ENCODE peak calls at places on chromosomes 2 and 18, in six cellular contexts. One of them, this sample, is unnamed.

GRCh38 chr2:62198237-62198633 is 2.3 kb downstream of the B3GNT2 start:
- DNase-seq in fibroblast of lung: no peak
- DNase-seq in neural progenitor cell: no peak
- DNase-seq in PC-9: no peak
- DNase-seq in HCT116: no peak
- DNase-seq in astrocyte: no peak
- DNase-seq in this sample: no peak

GRCh38 chr18:68840554-68841263 is 42.8 kb downstream of the CCDC102B start:
- DNase-seq in fibroblast of lung: peak; percentile 96
- DNase-seq in neural progenitor cell: peak; percentile 5
- DNase-seq in PC-9: peak; percentile 5
- DNase-seq in HCT116: peak; percentile 23
- DNase-seq in astrocyte: peak; percentile 96
- DNase-seq in this sample: peak; percentile 95

GRCh38 chr2:105118960-105119359 is 81.1 kb downstream of the MRPS9 start:
- DNase-seq in fibroblast of lung: no peak
- DNase-seq in neural progenitor cell: peak; percentile 55
- DNase-seq in PC-9: no peak
- DNase-seq in HCT116: no peak
- DNase-seq in astrocyte: no peak
- DNase-seq in this sample: peak; percentile 5

GRCh38 chr2:232085179-232085578 is 123.7 kb downstream of the DIS3L2 start:
- DNase-seq in fibroblast of lung: peak; percentile 14
- DNase-seq in neural progenitor cell: no peak
- DNase-seq in PC-9: no peak
- DNase-seq in HCT116: no peak
- DNase-seq in astrocyte: peak; percentile 6
- DNase-seq in this sample: no peak

GRCh38 chr18:13688191-13689136 is 37.9 kb downstream of the FAM210A start:
- DNase-seq in fibroblast of lung: no peak
- DNase-seq in neural progenitor cell: no peak
- DNase-seq in PC-9: no peak
- DNase-seq in HCT116: no peak
- DNase-seq in astrocyte: no peak
- DNase-seq in this sample: peak; percentile 12

GRCh38 chr2:10161961-10162441 is 39.5 kb downstream of the RRM2 start:
- DNase-seq in fibroblast of lung: peak; percentile 82
- DNase-seq in neural progenitor cell: no peak
- DNase-seq in PC-9: no peak
- DNase-seq in HCT116: no peak
- DNase-seq in astrocyte: peak; percentile 71
- DNase-seq in this sample: peak; percentile 54

GRCh38 chr2:127181851-127182250 is 38.2 kb downstream of the CYP27C1 start:
- DNase-seq in fibroblast of lung: no peak
- DNase-seq in neural progenitor cell: no peak
- DNase-seq in PC-9: no peak
- DNase-seq in HCT116: no peak
- DNase-seq in astrocyte: no peak
- DNase-seq in this sample: no peak

GRCh38 chr2:25201794-25202193 is 33.4 kb upstream of the POMC start:
- DNase-seq in fibroblast of lung: no peak
- DNase-seq in neural progenitor cell: no peak
- DNase-seq in PC-9: no peak
- DNase-seq in HCT116: no peak
- DNase-seq in astrocyte: no peak
- DNase-seq in this sample: no peak

GRCh38 chr2:64645014-64645418 is 8.7 kb downstream of the SERTAD2 start:
- DNase-seq in fibroblast of lung: peak; percentile 80
- DNase-seq in neural progenitor cell: peak; percentile 91
- DNase-seq in PC-9: peak; percentile 73
- DNase-seq in HCT116: no peak
- DNase-seq in astrocyte: peak; percentile 78
- DNase-seq in this sample: peak; percentile 80

GRCh38 chr2:216915548-216916128 is 55.8 kb upstream of the TNP1 start:
- DNase-seq in fibroblast of lung: no peak
- DNase-seq in neural progenitor cell: no peak
- DNase-seq in PC-9: no peak
- DNase-seq in HCT116: no peak
- DNase-seq in astrocyte: no peak
- DNase-seq in this sample: no peak

GRCh38 chr18:67151366-67151765 is 365.2 kb downstream of the DSEL start:
- DNase-seq in fibroblast of lung: no peak
- DNase-seq in neural progenitor cell: peak; percentile 22
- DNase-seq in PC-9: no peak
- DNase-seq in HCT116: no peak
- DNase-seq in astrocyte: no peak
- DNase-seq in this sample: no peak

GRCh38 chr18:58213931-58214431 is 170.0 kb downstream of the NEDD4L start:
- DNase-seq in fibroblast of lung: peak; percentile 80
- DNase-seq in neural progenitor cell: no peak
- DNase-seq in PC-9: no peak
- DNase-seq in HCT116: no peak
- DNase-seq in astrocyte: peak; percentile 77
- DNase-seq in this sample: no peak

GRCh38 chr18:40676676-40677075 is 1278.4 kb upstream of the PIK3C3 start:
- DNase-seq in fibroblast of lung: peak; percentile 36
- DNase-seq in neural progenitor cell: no peak
- DNase-seq in PC-9: no peak
- DNase-seq in HCT116: no peak
- DNase-seq in astrocyte: peak; percentile 23
- DNase-seq in this sample: no peak

GRCh38 chr2:222805591-222806304 is 55.1 kb upstream of the ACSL3 start:
- DNase-seq in fibroblast of lung: no peak
- DNase-seq in neural progenitor cell: no peak
- DNase-seq in PC-9: no peak
- DNase-seq in HCT116: no peak
- DNase-seq in astrocyte: no peak
- DNase-seq in this sample: no peak

GRCh38 chr2:145909175-145909574 is 1389.3 kb upstream of the ZEB2 start:
- DNase-seq in fibroblast of lung: no peak
- DNase-seq in neural progenitor cell: no peak
- DNase-seq in PC-9: no peak
- DNase-seq in HCT116: no peak
- DNase-seq in astrocyte: no peak
- DNase-seq in this sample: no peak
- TF ChIP-seq CTCF in fibroblast of lung: no peak
- TF ChIP-seq CTCF in neural progenitor cell: no peak
- TF ChIP-seq CTCF in PC-9: no peak
- TF ChIP-seq CTCF in HCT116: no peak
- TF ChIP-seq CTCF in astrocyte: no peak
- TF ChIP-seq CTCF in this sample: no peak

GRCh38 chr18:28175930-28176673 is 828 bp downstream of the CDH2 start:
- DNase-seq in fibroblast of lung: peak; percentile 48
- DNase-seq in neural progenitor cell: peak; percentile 61
- DNase-seq in PC-9: peak; percentile 28
- DNase-seq in HCT116: no peak
- DNase-seq in astrocyte: no peak
- DNase-seq in this sample: peak; percentile 46
- TF ChIP-seq EZH2 in fibroblast of lung: no peak
- TF ChIP-seq EZH2 in neural progenitor cell: no peak
- TF ChIP-seq EZH2 in PC-9: no peak
- TF ChIP-seq EZH2 in HCT116: no peak
- TF ChIP-seq EZH2 in astrocyte: no peak
- TF ChIP-seq EZH2 in this sample: no peak

GRCh38 chr2:142561656-142562055 is 315.8 kb upstream of the KYNU start:
- DNase-seq in fibroblast of lung: no peak
- DNase-seq in neural progenitor cell: no peak
- DNase-seq in PC-9: no peak
- DNase-seq in HCT116: no peak
- DNase-seq in astrocyte: no peak
- DNase-seq in this sample: no peak

GRCh38 chr2:142562900-142563299 is 314.6 kb upstream of the KYNU start:
- DNase-seq in fibroblast of lung: no peak
- DNase-seq in neural progenitor cell: no peak
- DNase-seq in PC-9: no peak
- DNase-seq in HCT116: no peak
- DNase-seq in astrocyte: no peak
- DNase-seq in this sample: no peak

DNA sequence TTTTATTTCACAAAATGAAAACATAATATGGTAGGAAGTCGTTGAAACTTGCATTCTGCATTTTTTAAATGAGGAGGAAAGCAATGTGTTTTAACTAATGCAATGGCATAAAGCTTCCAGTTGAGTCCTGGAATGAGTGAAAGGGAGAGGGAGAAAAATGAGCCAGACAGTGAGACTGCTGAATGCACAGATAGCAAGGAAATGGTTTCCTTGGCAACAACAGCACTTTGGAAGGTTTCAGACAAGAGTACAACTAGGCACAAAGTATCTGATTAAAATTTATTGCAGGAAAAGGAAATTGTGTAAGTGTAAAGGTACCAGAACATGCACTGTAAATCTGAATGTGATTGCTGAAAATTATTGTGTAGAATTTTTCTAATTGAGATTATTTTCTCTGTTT is 320.1 kb upstream of the KYNU start:
- DNase-seq in fibroblast of lung: peak; percentile 9
- DNase-seq in neural progenitor cell: no peak
- DNase-seq in PC-9: no peak
- DNase-seq in HCT116: no peak
- DNase-seq in astrocyte: peak; percentile 3
- DNase-seq in this sample: no peak
- H2AFZ ChIP-seq in fibroblast of lung: no peak overlapping the region
- H2AFZ ChIP-seq in neural progenitor cell: peak overlapping the region; percentile 54
- H2AFZ ChIP-seq in PC-9: no peak overlapping the region
- H2AFZ ChIP-seq in HCT116: no peak overlapping the region
- H2AFZ ChIP-seq in astrocyte: no peak overlapping the region
- H2AFZ ChIP-seq in this sample: no peak overlapping the region

DNA sequence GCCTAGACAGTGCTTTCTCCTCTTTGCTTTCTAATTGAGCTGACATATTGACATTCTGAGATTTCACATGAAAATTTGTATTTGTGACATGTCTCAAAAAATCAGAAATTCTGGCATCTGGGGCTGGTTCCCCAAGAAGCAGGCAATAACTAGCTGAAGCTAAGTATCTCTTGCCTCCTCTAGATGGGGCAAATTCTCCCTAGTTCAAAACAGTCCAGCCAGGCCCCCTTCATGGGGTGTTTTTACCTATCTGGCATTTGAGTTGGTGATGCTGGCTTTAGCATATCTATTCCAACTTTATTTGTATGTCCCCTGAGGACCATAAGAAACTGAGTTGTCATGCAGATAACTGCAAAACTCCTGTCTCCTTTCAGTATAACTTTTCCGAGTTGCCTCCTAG is 39.9 kb downstream of the ARHGAP15 start:
- DNase-seq in fibroblast of lung: no peak
- DNase-seq in neural progenitor cell: no peak
- DNase-seq in PC-9: no peak
- DNase-seq in HCT116: no peak
- DNase-seq in astrocyte: no peak
- DNase-seq in this sample: no peak
- TF ChIP-seq CTCF in fibroblast of lung: no peak
- TF ChIP-seq CTCF in neural progenitor cell: peak; percentile 5
- TF ChIP-seq CTCF in PC-9: no peak
- TF ChIP-seq CTCF in HCT116: no peak
- TF ChIP-seq CTCF in astrocyte: no peak
- TF ChIP-seq CTCF in this sample: no peak

This sample was measured in endothelial cell of umbilical vein.